ENCODE peak calls at places on chromosome 10, in six cellular contexts. E is heart right ventricle; K is H7; D is CD8-positive, alpha-beta T cell; F is aorta; W is CD4-positive, alpha-beta T cell. B is an unnamed sample.
A peak's percentile ranks its signal among the peaks of the same experiment; 100 is the strongest.

GRCh38 chr10:60521974-60522405 is 132.3 kb upstream of the ANK3 start:
- DNase-seq in E (no peak), K (no peak), D (no peak), F (no peak), W (no peak), B (no peak)

GRCh38 chr10:6844251-6844650 is 264.2 kb upstream of the PRKCQ start:
- DNase-seq in E (no peak), K (no peak), D (no peak), F (no peak), W (no peak), B (no peak)

GRCh38 chr10:74439213-74439612 is 288.2 kb downstream of the ADK start:
- DNase-seq in E (no peak), K (no peak), D (no peak), F (no peak), W (no peak), B (no peak)

GRCh38 chr10:70461397-70462348 is 16.9 kb upstream of the PALD1 start:
- DNase-seq in E (peak; percentile 56), K (peak; percentile 91), D (peak; percentile 34), F (peak; percentile 81), W (peak; percentile 38), B (no peak)

GRCh38 chr10:38025283-38025682 is 14.8 kb downstream of the ZNF33A start:
- DNase-seq in E (no peak), K (no peak), D (no peak), F (no peak), W (no peak), B (no peak)

GRCh38 chr10:130300608-130301025 is 164.4 kb downstream of the GLRX3 start:
- DNase-seq in E (no peak), K (no peak), D (no peak), F (no peak), W (no peak), B (peak; percentile 89)

GRCh38 chr10:29541826-29542225 is 92.9 kb downstream of the SVIL start:
- DNase-seq in E (no peak), K (no peak), D (no peak), F (no peak), W (no peak), B (no peak)

GRCh38 chr10:31912898-31913847 is 15.5 kb downstream of the ARHGAP12 start:
- DNase-seq in E (no peak), K (no peak), D (no peak), F (no peak), W (no peak), B (no peak)

GRCh38 chr10:123143825-123144168 is 4.1 kb upstream of the HMX2 start:
- DNase-seq in E (no peak), K (no peak), D (no peak), F (no peak), W (no peak), B (no peak)

GRCh38 chr10:123145542-123146012 is 2.4 kb upstream of the HMX2 start:
- DNase-seq in E (no peak), K (peak; percentile 65), D (no peak), F (no peak), W (no peak), B (no peak)

GRCh38 chr10:123146013-123146891 is 1.7 kb upstream of the HMX2 start:
- DNase-seq in E (no peak), K (peak; percentile 65), D (no peak), F (peak; percentile 74), W (no peak), B (no peak)

GRCh38 chr10:123143162-123143824 is 4.6 kb upstream of the HMX2 start:
- DNase-seq in E (no peak), K (peak; percentile 75), D (no peak), F (no peak), W (no peak), B (no peak)

DNA sequence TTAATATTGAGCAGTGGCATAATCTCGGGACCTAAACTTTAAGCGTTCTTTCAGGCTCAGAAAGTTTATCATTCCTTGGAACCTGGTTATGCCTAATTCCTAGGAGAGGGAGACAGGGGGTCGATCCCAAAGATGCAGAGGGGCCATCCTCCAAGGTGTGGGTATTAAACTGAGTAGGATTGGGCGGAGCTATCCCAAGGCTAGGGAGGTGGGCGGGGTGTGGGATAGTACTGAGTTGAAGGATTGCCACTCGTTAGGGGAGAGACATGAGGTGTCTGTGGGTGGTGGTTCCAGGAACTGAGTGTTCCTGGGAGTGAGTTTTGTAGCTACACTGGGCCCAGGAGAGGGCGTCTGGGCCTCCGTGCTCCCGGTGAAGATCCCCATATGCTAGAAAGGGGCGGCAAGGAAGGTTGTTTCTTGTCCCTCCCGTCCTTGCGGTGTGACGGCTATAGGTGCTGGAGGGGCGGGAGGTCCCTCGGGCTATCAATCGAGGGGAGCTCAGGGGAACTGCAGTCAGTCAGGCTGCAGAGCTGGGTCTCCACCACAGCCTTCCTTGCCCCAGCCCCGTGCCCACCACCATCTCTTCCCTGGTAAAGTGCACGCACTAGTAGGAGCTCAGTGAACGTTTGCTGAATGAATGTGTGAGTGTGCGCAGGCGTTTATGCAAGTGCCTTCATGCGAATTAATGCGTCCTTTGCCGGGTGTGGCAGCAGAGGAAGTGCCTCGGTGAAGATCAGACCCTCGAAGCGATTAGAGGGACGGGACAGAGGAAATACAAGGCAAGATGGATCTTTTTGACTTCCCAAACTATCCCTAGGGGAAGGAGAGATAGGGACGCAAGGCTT is 3.0 kb upstream of the HMX2 start:
- DNase-seq in E (no peak), K (peak; percentile 76), D (no peak), F (no peak), W (no peak), B (no peak)
- H3K27me3 ChIP-seq in E (peaks cover 100% of the 10 kb centered on the region), K (peaks cover 100% of the 10 kb centered on the region), D (peaks cover 78% of the 10 kb centered on the region), F (peaks cover 4% of the 10 kb centered on the region), W (peaks cover 98% of the 10 kb centered on the region), B (peaks cover 97% of the 10 kb centered on the region)

GRCh38 chr10:78274491-78274890 is 240.8 kb downstream of the RPS24 start:
- DNase-seq in E (no peak), K (no peak), D (no peak), F (peak; percentile 46), W (no peak), B (no peak)
- H3K27me3 ChIP-seq in E (no peaks in the 10 kb centered on the region), K (no peaks in the 10 kb centered on the region), D (no peaks in the 10 kb centered on the region), F (no peaks in the 10 kb centered on the region), W (peaks cover 5% of the 10 kb centered on the region), B (no peaks in the 10 kb centered on the region)

GRCh38 chr10:101772895-101773761 is 2.8 kb downstream of the FGF8 start:
- DNase-seq in E (no peak), K (peak; percentile 81), D (no peak), F (no peak), W (no peak), B (peak; percentile 12)

GRCh38 chr10:101777085-101777856 is 1.4 kb upstream of the FGF8 start:
- DNase-seq in E (no peak), K (peak; percentile 38), D (no peak), F (peak; percentile 12), W (no peak), B (no peak)

GRCh38 chr10:101774589-101775272 is 1.2 kb downstream of the FGF8 start:
- DNase-seq in E (no peak), K (peak; percentile 83), D (no peak), F (no peak), W (no peak), B (peak; percentile 16)

GRCh38 chr10:101777857-101778145 is 1.9 kb upstream of the FGF8 start:
- DNase-seq in E (no peak), K (peak; percentile 41), D (no peak), F (peak; percentile 44), W (no peak), B (no peak)

GRCh38 chr10:101775273-101776131 is at the start of gene FGF8:
- DNase-seq in E (no peak), K (peak; percentile 80), D (no peak), F (no peak), W (no peak), B (peak; percentile 84)
- H3K27me3 ChIP-seq in E (peaks cover 76% of the 10 kb centered on the region), K (peaks cover 49% of the 10 kb centered on the region), D (peaks cover 47% of the 10 kb centered on the region), F (no peaks in the 10 kb centered on the region), W (peaks cover 82% of the 10 kb centered on the region), B (peaks cover 3% of the 10 kb centered on the region)

GRCh38 chr10:12056758-12057157 is 12.0 kb upstream of the DHTKD1 start:
- DNase-seq in E (no peak), K (no peak), D (no peak), F (no peak), W (no peak), B (no peak)
- H3K27me3 ChIP-seq in E (no peaks in the 10 kb centered on the region), K (no peaks in the 10 kb centered on the region), D (no peaks in the 10 kb centered on the region), F (no peaks in the 10 kb centered on the region), W (no peaks in the 10 kb centered on the region), B (no peaks in the 10 kb centered on the region)

DNA sequence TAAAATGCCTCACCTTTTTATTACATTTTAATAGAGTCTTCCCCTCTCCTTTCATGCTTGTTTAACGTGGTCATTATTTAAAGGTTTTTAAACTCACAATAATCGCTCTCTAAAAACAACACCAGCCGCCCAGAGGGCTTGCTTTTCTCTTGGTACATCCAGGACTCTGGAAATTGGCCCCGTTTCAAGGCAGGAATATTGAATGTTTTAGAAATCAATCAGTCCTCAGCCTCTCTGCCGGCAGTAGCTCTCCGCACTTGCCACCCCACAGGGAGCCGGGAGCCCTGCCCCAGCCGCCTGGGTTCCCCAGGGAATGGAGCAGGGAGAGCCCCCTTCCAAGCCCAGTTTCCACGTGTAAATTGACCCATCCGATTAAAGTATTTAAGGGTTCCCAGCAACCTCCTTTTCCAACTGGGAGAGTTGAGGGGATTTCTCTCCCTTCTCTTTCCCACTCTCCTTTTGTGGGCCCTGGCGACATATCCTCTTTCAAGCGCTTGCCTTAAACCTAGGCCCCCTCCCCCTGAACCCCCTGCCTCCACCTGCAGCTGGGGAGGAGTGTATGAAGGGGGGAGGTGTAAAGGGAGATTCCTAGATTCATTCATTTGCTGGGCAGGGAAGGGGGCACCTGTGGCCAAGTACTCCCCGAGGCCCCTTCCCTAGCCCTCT is 1.9 kb downstream of the FGF8 start:
- DNase-seq in E (no peak), K (peak; percentile 75), D (no peak), F (no peak), W (no peak), B (peak; percentile 51)
- H3K27me3 ChIP-seq in E (peaks cover 86% of the 10 kb centered on the region), K (peaks cover 49% of the 10 kb centered on the region), D (peaks cover 40% of the 10 kb centered on the region), F (no peaks in the 10 kb centered on the region), W (peaks cover 84% of the 10 kb centered on the region), B (peaks cover 53% of the 10 kb centered on the region)

DNA sequence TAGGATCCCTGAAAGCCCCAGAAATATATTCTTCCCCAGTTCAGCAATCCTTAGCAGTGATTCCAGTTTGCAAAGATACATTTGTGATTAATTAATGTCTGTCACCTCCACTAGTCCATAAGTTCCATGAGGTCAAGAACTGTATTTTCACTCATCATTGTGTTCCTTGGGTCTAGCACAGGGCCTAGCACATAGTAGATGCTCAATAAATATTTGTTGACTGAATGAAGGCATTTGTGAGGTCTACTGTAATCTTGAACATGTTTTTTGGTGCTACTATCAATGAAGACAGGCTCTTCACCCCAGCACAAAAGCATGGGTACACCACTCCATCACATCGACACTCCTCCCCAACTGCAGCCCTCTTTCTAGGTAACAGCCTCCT is 30.8 kb upstream of the PAX2 start:
- DNase-seq in E (no peak), K (no peak), D (no peak), F (no peak), W (no peak), B (no peak)
- H3K27me3 ChIP-seq in E (peaks cover 100% of the 10 kb centered on the region), K (peaks cover 81% of the 10 kb centered on the region), D (peaks cover 24% of the 10 kb centered on the region), F (no peaks in the 10 kb centered on the region), W (peaks cover 94% of the 10 kb centered on the region), B (peaks cover 16% of the 10 kb centered on the region)

DNA sequence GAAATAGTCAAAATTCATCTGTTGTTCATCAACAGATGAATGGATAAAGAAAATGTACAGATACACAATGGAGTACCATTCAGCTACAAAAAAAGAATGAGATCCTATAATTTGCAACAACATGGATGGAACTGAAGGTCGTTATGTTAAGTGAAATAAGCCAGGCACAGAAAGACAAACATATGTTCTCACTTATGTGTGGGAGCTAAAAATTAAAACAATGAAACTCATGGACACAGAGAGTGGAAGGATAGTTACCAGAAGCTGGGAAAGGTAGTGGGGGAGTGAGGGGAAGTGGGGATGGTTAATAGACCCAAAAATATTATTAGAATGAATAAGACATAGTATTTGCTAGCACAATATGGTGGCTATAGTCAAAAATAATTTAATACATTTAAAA is 70.0 kb upstream of the KCNMA1 start:
- DNase-seq in E (no peak), K (no peak), D (no peak), F (no peak), W (no peak), B (no peak)
- H3K27me3 ChIP-seq in E (peaks cover 31% of the 10 kb centered on the region), K (peaks cover 7% of the 10 kb centered on the region), D (no peaks in the 10 kb centered on the region), F (no peaks in the 10 kb centered on the region), W (peaks cover 10% of the 10 kb centered on the region), B (no peaks in the 10 kb centered on the region)